ENCODE peak calls at places on chromosomes 13 and 19, in eight cellular contexts. I, T, J, A, P, G, K and O are unnamed samples.

GRCh38 chr13:67101730-67102467 is 128.2 kb downstream of the PCDH9 start:
- DNase-seq in I (no peak), T (no peak), J (peak; percentile 6), A (no peak), P (no peak), G (no peak), K (no peak), O (no peak)

GRCh38 chr19:32201661-32202060 is 143.7 kb upstream of the ZNF507 start:
- DNase-seq in I (peak; percentile 21), T (no peak), J (no peak), A (no peak), P (peak; percentile 11), G (no peak), K (no peak), O (no peak)

GRCh38 chr19:42394751-42395150 is 4.7 kb upstream of the CNFN start:
- DNase-seq in I (no peak), T (no peak), J (peak; percentile 10), A (no peak), P (peak; percentile 10), G (no peak), K (no peak), O (no peak)

GRCh38 chr13:114035583-114036501 is 62.0 kb upstream of the C13orf46 start:
- DNase-seq in I (peak; percentile 51), T (no peak), J (peak; percentile 35), A (peak; percentile 50), P (peak; percentile 26), G (peak; percentile 11), K (no peak), O (no peak)

GRCh38 chr19:13095393-13095784 is 7.3 kb downstream of the LYL1 start:
- DNase-seq in I (peak; percentile 79), T (no peak), J (no peak), A (no peak), P (no peak), G (peak; percentile 39), K (no peak), O (no peak)

GRCh38 chr13:98473135-98473791 is 103.6 kb downstream of the STK24 start:
- DNase-seq in I (no peak), T (no peak), J (no peak), A (no peak), P (no peak), G (no peak), K (peak; percentile 36), O (no peak)

GRCh38 chr19:19026299-19026971 is 6.9 kb downstream of the SUGP2 start:
- DNase-seq in I (peak; percentile 7), T (no peak), J (no peak), A (peak; percentile 38), P (no peak), G (no peak), K (peak; percentile 42), O (peak; percentile 24)

GRCh38 chr19:38912600-38913514 is 871 bp upstream of the CCER2 start:
- DNase-seq in I (no peak), T (no peak), J (no peak), A (no peak), P (no peak), G (no peak), K (no peak), O (no peak)

GRCh38 chr13:75135325-75135825 is 346.6 kb downstream of the TBC1D4 start:
- DNase-seq in I (no peak), T (no peak), J (peak; percentile 93), A (no peak), P (peak; percentile 97), G (no peak), K (no peak), O (no peak)

GRCh38 chr19:50152578-50152977 is 10.5 kb downstream of the IZUMO2 start:
- DNase-seq in I (no peak), T (no peak), J (no peak), A (no peak), P (no peak), G (no peak), K (no peak), O (no peak)

GRCh38 chr19:34428549-34429285 is 536 bp downstream of the UBA2 start:
- DNase-seq in I (peak; percentile 61), T (peak; percentile 70), J (peak; percentile 17), A (peak; percentile 29), P (peak; percentile 46), G (peak; percentile 35), K (peak; percentile 39), O (no peak)

GRCh38 chr13:40920826-40921225 is 98.3 kb downstream of the ELF1 start:
- DNase-seq in I (no peak), T (no peak), J (peak; percentile 56), A (no peak), P (no peak), G (no peak), K (no peak), O (no peak)

GRCh38 chr19:40192758-40193586 is 1.7 kb downstream of the MAP3K10 start:
- DNase-seq in I (no peak), T (no peak), J (no peak), A (no peak), P (no peak), G (no peak), K (no peak), O (no peak)
- TF ChIP-seq CTCF in I (no peak), T (no peak), J (no peak), A (no peak), P (no peak), G (no peak), K (no peak), O (no peak)

GRCh38 chr19:4984106-4984380 is 15.1 kb downstream of the KDM4B start:
- DNase-seq in I (no peak), T (no peak), J (no peak), A (no peak), P (no peak), G (no peak), K (no peak), O (no peak)
- H3K4me1 ChIP-seq in I (peaks cover 29% of the 10 kb centered on the region), T (no peaks in the 10 kb centered on the region), J (peaks cover 28% of the 10 kb centered on the region), A (peaks cover 75% of the 10 kb centered on the region), P (peaks cover 49% of the 10 kb centered on the region), G (peaks cover 5% of the 10 kb centered on the region), K (peaks cover 39% of the 10 kb centered on the region), O (peaks cover 25% of the 10 kb centered on the region)

DNA sequence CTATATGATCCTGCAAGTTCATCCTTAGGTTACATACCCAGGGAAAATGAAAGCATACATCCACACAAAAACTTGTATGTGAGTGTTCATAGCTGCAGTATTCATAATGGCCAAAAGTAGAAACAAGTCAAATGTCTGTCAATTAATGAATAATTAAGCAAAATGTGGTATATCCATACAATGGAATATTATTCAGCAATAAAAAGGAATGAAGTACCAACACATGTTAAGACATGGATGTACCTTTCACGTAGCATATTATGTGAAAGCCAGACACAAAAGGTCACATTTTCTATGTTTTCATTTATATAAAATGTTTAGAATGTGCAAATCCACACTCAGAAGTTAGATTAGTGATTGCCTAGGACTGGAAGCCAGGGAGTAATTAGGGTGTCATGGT is 75.4 kb downstream of the ZNF429 start:
- DNase-seq in I (no peak), T (no peak), J (no peak), A (no peak), P (no peak), G (no peak), K (no peak), O (no peak)
- H3K9me3 ChIP-seq in I (peaks cover 5% of the 10 kb centered on the region), T (no peaks in the 10 kb centered on the region), J (peaks cover 27% of the 10 kb centered on the region), A (no peaks in the 10 kb centered on the region), P (no peaks in the 10 kb centered on the region), G (no peaks in the 10 kb centered on the region), K (no peaks in the 10 kb centered on the region), O (no peaks in the 10 kb centered on the region)

GRCh38 chr13:111287201-111287600 is 33.2 kb upstream of the TEX29 start:
- DNase-seq in I (no peak), T (no peak), J (no peak), A (no peak), P (no peak), G (no peak), K (no peak), O (no peak)

GRCh38 chr13:111288276-111288675 is 32.2 kb upstream of the TEX29 start:
- DNase-seq in I (no peak), T (no peak), J (no peak), A (no peak), P (no peak), G (no peak), K (no peak), O (no peak)

GRCh38 chr13:111283991-111284390 is 36.5 kb upstream of the TEX29 start:
- DNase-seq in I (no peak), T (no peak), J (no peak), A (no peak), P (no peak), G (no peak), K (peak; percentile 57), O (no peak)

GRCh38 chr13:111284579-111284978 is 35.9 kb upstream of the TEX29 start:
- DNase-seq in I (no peak), T (no peak), J (no peak), A (no peak), P (no peak), G (no peak), K (peak; percentile 28), O (no peak)

GRCh38 chr13:111286162-111286561 is 34.3 kb upstream of the TEX29 start:
- DNase-seq in I (no peak), T (no peak), J (no peak), A (no peak), P (no peak), G (no peak), K (no peak), O (no peak)
- TF ChIP-seq CTCF in I (no peak), T (no peak), J (no peak), A (no peak), P (no peak), G (no peak), K (no peak), O (no peak)